ENCODE peak calls at places on chromosomes 5 and 9, in eight cellular contexts. R is GM23338, T is HCT116, G is OCI-LY7, U is colonic mucosa, S is A549, M is astrocyte, A is Peyer's patch. F is an unnamed sample. For H3K4me1, the result is how much of the 10 kb centered on the place peaks cover.

GRCh38 chr5:138632900-138633489 is 57.8 kb upstream of the HSPA9 start:
- DNase-seq in U (peak), G (peak), T (peak), R (peak), M (peak), A (no peak), S (peak), F (peak)

GRCh38 chr9:121774715-121775613 is 123.5 kb downstream of the DAB2IP start:
- DNase-seq in S (no peak), A (no peak), U (no peak), T (no peak), G (no peak), M (no peak), R (no peak), F (no peak)

GRCh38 chr9:38527507-38527906 is 92.9 kb downstream of the ANKRD18A start:
- DNase-seq in M (no peak), A (no peak), S (no peak), R (no peak), T (no peak), U (no peak), G (no peak), F (no peak)

GRCh38 chr5:141186897-141187512 is at the start of gene PCDHB9:
- DNase-seq in G (peak), M (no peak), R (peak), A (no peak), T (peak), S (peak), U (no peak), F (no peak)

GRCh38 chr9:88216132-88216995 is 78.1 kb upstream of the SPATA31C2 start:
- DNase-seq in G (no peak), T (no peak), S (no peak), A (no peak), R (no peak), M (no peak), U (no peak), F (no peak)

GRCh38 chr5:146291421-146292074 is 47.1 kb upstream of the POU4F3 start:
- DNase-seq in A (no peak), S (peak), U (no peak), R (peak), G (peak), M (peak), T (peak), F (peak)

GRCh38 chr5:4941957-4942830 is 197.9 kb upstream of the ADAMTS16 start:
- DNase-seq in T (no peak), A (no peak), M (no peak), R (peak), S (no peak), U (no peak), G (no peak), F (no peak)

GRCh38 chr9:4662108-4662988 is at the start of gene PLPP6:
- DNase-seq in M (peak), S (peak), G (peak), A (peak), T (peak), R (peak), U (peak), F (no peak)

DNA sequence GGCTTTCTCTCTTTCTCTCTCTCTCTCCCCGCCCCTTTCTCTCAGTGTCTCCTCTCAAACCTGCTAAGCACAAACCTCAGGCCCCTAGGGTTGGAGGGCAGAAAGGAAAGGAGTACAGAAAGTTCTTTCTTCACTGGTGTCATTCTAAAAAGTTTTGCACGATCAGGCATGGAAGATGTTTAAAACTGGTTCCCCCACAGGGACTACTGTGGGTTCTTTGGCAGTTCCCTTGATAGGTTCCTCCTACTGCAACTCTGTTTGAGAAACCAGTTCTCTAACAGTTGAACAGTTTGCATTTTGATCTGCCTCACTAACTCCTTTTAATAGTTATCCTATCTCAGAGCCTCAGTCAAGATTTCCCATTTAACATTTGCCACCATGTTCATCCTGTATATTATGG is 82.9 kb downstream of the CDO1 start:
- DNase-seq in U (no peak), M (no peak), G (no peak), T (no peak), S (no peak), R (no peak), A (no peak), F (no peak)
- H3K4me1 ChIP-seq in U (under half), M (under half), G (under half), T (under half), S (under half), R (half or more), A (under half), F (under half)

DNA sequence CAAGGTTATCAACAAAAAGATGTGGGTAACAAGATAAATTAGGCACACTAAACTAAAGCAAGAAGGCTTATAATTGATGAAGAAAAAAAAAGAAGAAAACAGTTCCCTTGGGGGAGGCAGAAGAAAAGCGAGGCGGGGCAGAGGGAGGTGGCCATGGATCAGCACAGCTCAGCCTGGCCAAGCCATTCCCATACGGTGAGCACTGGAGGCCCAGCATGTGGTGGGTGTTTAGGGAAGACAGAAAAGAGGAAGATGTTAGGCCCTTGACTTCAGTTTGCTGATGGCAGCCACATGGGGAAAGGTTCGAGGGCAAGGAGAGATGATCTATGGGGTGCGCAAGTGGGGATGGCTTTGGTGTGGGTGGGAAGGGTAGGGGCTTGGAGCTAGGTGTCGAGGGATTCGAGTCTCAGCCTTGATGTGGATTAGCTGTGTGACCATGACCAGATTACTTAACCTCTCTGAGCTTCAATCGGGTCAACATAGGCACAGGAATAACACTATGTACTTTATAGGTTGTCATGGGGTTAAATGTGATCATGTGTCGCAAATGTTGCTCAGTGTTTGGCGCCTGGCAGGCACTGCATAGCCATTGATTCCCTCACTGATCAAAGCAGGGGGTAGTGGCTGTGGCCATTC is 10.3 kb upstream of the STC2 start:
- DNase-seq in S (no peak), M (no peak), A (no peak), R (no peak), U (no peak), G (no peak), T (no peak), F (no peak)
- H3K27ac ChIP-seq in S (no peak), M (no peak), A (no peak), R (no peak), U (no peak), G (no peak), T (no peak), F (no peak)

DNA sequence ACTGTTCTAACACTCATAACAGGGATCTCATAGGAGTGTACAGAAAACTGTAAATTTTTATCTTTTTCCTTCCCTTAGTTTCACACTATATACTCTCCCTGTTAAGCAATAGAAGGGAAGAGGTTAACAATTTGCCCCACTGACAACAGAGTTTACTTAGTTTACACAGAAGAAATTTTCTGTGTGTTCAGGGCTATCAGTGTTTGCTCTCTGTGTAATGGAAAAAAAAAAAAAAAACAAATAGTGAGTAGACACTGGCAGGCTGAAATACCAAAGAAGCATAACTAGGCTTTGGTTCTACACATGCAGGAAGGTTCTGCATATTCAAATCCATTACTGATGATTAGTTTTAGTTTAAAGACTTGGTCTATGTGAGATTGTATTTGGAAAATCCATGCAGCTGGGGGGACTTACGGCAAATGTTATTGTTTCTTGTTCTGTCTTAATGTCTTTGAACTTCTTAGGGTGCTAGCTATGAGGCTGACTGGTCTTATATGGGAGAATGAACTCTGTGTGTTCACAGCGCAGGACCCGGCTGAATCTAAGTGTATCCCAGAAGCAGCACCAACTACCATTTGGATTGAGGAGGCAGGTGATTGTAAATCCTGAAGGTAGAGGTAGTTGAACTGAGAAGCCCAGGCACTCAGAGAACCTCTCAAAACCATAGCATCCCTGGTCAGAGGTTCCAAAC is 187.5 kb downstream of the PCSK1 start:
- DNase-seq in S (peak), A (no peak), M (no peak), U (no peak), T (no peak), R (no peak), G (no peak), F (no peak)
- H3K4me1 ChIP-seq in S (under half), A (under half), M (under half), U (under half), T (under half), R (under half), G (under half), F (under half)

GRCh38 chr5:174229068-174229467 is 183.6 kb downstream of the NSG2 start:
- DNase-seq in M (no peak), G (no peak), A (no peak), R (no peak), S (no peak), T (no peak), U (no peak), F (no peak)
- H3K27ac ChIP-seq in M (no peak), G (no peak), A (no peak), R (no peak), S (no peak), T (no peak), U (no peak), F (no peak)

GRCh38 chr9:136997355-136997754 is 987 bp upstream of the CLIC3 start:
- DNase-seq in A (no peak), S (no peak), T (no peak), G (no peak), M (no peak), R (no peak), U (no peak), F (no peak)
- H3K4me1 ChIP-seq in A (under half), S (half or more), T (half or more), G (half or more), M (under half), R (under half), U (under half), F (under half)

F was measured in Panc1.